ENCODE peak calls at places on chromosomes 2 and 18, in six cellular contexts. J is ELR; L is fibroblast of lung; Y is DMS153; C is epithelial cell of esophagus; I is activated naive CD8-positive, alpha-beta T cell treated with anti-CD3 and anti-CD28 coated beads for 36 hours. G is an unnamed sample.

GRCh38 chr2:101985793-101986164 is 6.0 kb upstream of the IL1R2 start:
- DNase-seq in Y (no peak), J (no peak), I (no peak), C (no peak), L (no peak), G (no peak)

GRCh38 chr2:47811668-47812067 is 28.7 kb downstream of the MSH6 start:
- DNase-seq in C (no peak), I (no peak), L (no peak), Y (no peak), J (no peak), G (no peak)

GRCh38 chr2:28327963-28328922 is 64.4 kb upstream of the FOSL2 start:
- DNase-seq in I (no peak), J (peak), Y (no peak), C (peak), L (peak), G (no peak)

GRCh38 chr2:45823723-45824206 is 172.3 kb downstream of the PRKCE start:
- DNase-seq in I (no peak), C (peak), L (no peak), Y (peak), J (no peak), G (no peak)

GRCh38 chr18:12034241-12035100 is 53.2 kb downstream of the IMPA2 start:
- DNase-seq in Y (no peak), J (no peak), C (no peak), I (no peak), L (no peak), G (no peak)

GRCh38 chr2:203675086-203675485 is 31.4 kb upstream of the CD28 start:
- DNase-seq in C (peak), L (peak), J (peak), Y (no peak), I (no peak), G (no peak)

GRCh38 chr2:71832388-71832787 is 315.3 kb downstream of the CYP26B1 start:
- DNase-seq in C (no peak), J (no peak), I (no peak), Y (no peak), L (peak), G (no peak)

GRCh38 chr2:240790370-240791210 is 29.4 kb downstream of the KIF1A start:
- DNase-seq in L (no peak), Y (no peak), I (no peak), C (no peak), J (no peak), G (no peak)

GRCh38 chr2:40760071-40760666 is 308.3 kb upstream of the SLC8A1 start:
- DNase-seq in J (peak), I (no peak), Y (peak), L (peak), C (peak), G (no peak)

GRCh38 chr2:182366625-182367024 is 60.2 kb downstream of the PDE1A start:
- DNase-seq in L (peak), C (no peak), I (no peak), Y (peak), J (no peak), G (no peak)

GRCh38 chr2:201432038-201432437 is 19.2 kb downstream of the TRAK2 start:
- DNase-seq in J (peak), C (peak), I (no peak), Y (no peak), L (peak), G (no peak)

GRCh38 chr2:179338681-179339080 is 74.0 kb upstream of the SESTD1 start:
- DNase-seq in J (no peak), Y (no peak), I (no peak), L (no peak), C (peak), G (no peak)

GRCh38 chr2:60525859-60526258 is 27.6 kb downstream of the BCL11A start:
- DNase-seq in L (no peak), I (no peak), C (no peak), J (no peak), Y (no peak), G (no peak)

GRCh38 chr2:237256845-237257244 is 157.1 kb downstream of the COL6A3 start:
- DNase-seq in L (peak), J (peak), C (peak), I (no peak), Y (no peak), G (no peak)

GRCh38 chr2:86284401-86284841 is 53.0 kb downstream of the REEP1 start:
- DNase-seq in Y (no peak), I (no peak), J (no peak), C (no peak), L (no peak), G (no peak)

GRCh38 chr2:160028431-160029269 is 33.8 kb downstream of the PLA2R1 start:
- DNase-seq in C (no peak), L (peak), Y (no peak), J (no peak), I (no peak), G (no peak)

GRCh38 chr2:237097911-237098702 is 12.4 kb downstream of the COPS8 start:
- DNase-seq in Y (no peak), L (peak), J (peak), I (no peak), C (peak), G (no peak)